ENCODE peak calls at places on chromosome 2, in six cellular contexts. P, S, O, Y, A and M are unnamed samples.

GRCh38 chr2:215900865-215901264 is 112.5 kb downstream of the MREG start:
- DNase-seq in P (no peak), S (no peak), O (no peak), Y (no peak), A (no peak), M (no peak)

GRCh38 chr2:98487806-98488189 is 43.1 kb downstream of the INPP4A start:
- DNase-seq in P (peak), S (peak), O (no peak), Y (no peak), A (peak), M (peak)

GRCh38 chr2:189702071-189702470 is 27.6 kb downstream of the ANKAR start:
- DNase-seq in P (no peak), S (no peak), O (no peak), Y (no peak), A (no peak), M (no peak)

GRCh38 chr2:146579154-146579930 is 1265.5 kb upstream of the ACVR2A start:
- DNase-seq in P (no peak), S (no peak), O (no peak), Y (no peak), A (peak), M (no peak)

GRCh38 chr2:60899230-60899891 is 18.0 kb downstream of the REL start:
- DNase-seq in P (no peak), S (no peak), O (no peak), Y (peak), A (no peak), M (no peak)

GRCh38 chr2:88521445-88522070 is 69.1 kb upstream of the FOXI3 start:
- DNase-seq in P (no peak), S (no peak), O (no peak), Y (no peak), A (no peak), M (no peak)

GRCh38 chr2:172021955-172022354 is 22.2 kb downstream of the METAP1D start:
- DNase-seq in P (no peak), S (no peak), O (no peak), Y (no peak), A (no peak), M (no peak)

GRCh38 chr2:88190808-88191721 is 20.9 kb downstream of the THNSL2 start:
- DNase-seq in P (no peak), S (peak), O (no peak), Y (no peak), A (peak), M (no peak)

GRCh38 chr2:170937980-170938379 is 8.9 kb downstream of the GORASP2 start:
- DNase-seq in P (no peak), S (no peak), O (no peak), Y (no peak), A (no peak), M (no peak)

GRCh38 chr2:134897932-134898331 is 20.7 kb upstream of the CCNT2 start:
- DNase-seq in P (no peak), S (no peak), O (no peak), Y (no peak), A (peak), M (no peak)

GRCh38 chr2:1795261-1795828 is 51.0 kb upstream of the PXDN start:
- DNase-seq in P (no peak), S (no peak), O (no peak), Y (no peak), A (no peak), M (no peak)

GRCh38 chr2:108906403-108907077 is 82.5 kb downstream of the EDAR start:
- DNase-seq in P (no peak), S (peak), O (no peak), Y (no peak), A (no peak), M (peak)

GRCh38 chr2:101442042-101442666 is 32.8 kb downstream of the RFX8 start:
- DNase-seq in P (no peak), S (no peak), O (no peak), Y (no peak), A (no peak), M (no peak)

GRCh38 chr2:150610670-150611279 is 123.3 kb upstream of the RND3 start:
- DNase-seq in P (no peak), S (peak), O (no peak), Y (no peak), A (peak), M (no peak)

GRCh38 chr2:219997341-219997851 is 370.0 kb downstream of the SLC4A3 start:
- DNase-seq in P (no peak), S (peak), O (no peak), Y (peak), A (no peak), M (no peak)

GRCh38 chr2:20242727-20243377 is 17.9 kb upstream of the SDC1 start:
- DNase-seq in P (no peak), S (no peak), O (no peak), Y (no peak), A (no peak), M (no peak)

GRCh38 chr2:10185046-10185445 is 62.5 kb downstream of the RRM2 start:
- DNase-seq in P (no peak), S (no peak), O (no peak), Y (no peak), A (no peak), M (no peak)

GRCh38 chr2:122980672-122981071 is 1044.4 kb upstream of the CNTNAP5 start:
- DNase-seq in P (no peak), S (no peak), O (no peak), Y (no peak), A (no peak), M (no peak)

GRCh38 chr2:157922341-157922740 is 46.2 kb upstream of the ACVR1 start:
- DNase-seq in P (no peak), S (no peak), O (no peak), Y (no peak), A (no peak), M (no peak)

GRCh38 chr2:26316041-26316440 is 29.9 kb upstream of the SELENOI start:
- DNase-seq in P (no peak), S (no peak), O (no peak), Y (no peak), A (peak), M (no peak)

GRCh38 chr2:133769036-133769435 is 200.8 kb upstream of the NCKAP5 start:
- DNase-seq in P (no peak), S (no peak), O (no peak), Y (no peak), A (no peak), M (no peak)

GRCh38 chr2:10208736-10209135 is 86.2 kb downstream of the RRM2 start:
- DNase-seq in P (no peak), S (no peak), O (no peak), Y (no peak), A (no peak), M (no peak)

GRCh38 chr2:195648780-195649179 is 8.2 kb upstream of the SLC39A10 start:
- DNase-seq in P (no peak), S (no peak), O (no peak), Y (no peak), A (no peak), M (no peak)

GRCh38 chr2:121131375-121131774 is 153.6 kb downstream of the TFCP2L1 start:
- DNase-seq in P (no peak), S (no peak), O (no peak), Y (no peak), A (no peak), M (no peak)

GRCh38 chr2:138010890-138011289 is 46.6 kb downstream of the HNMT start:
- DNase-seq in P (no peak), S (no peak), O (no peak), Y (no peak), A (no peak), M (no peak)

GRCh38 chr2:33292981-33293586 is 183.4 kb upstream of the RASGRP3 start:
- DNase-seq in P (no peak), S (no peak), O (no peak), Y (no peak), A (no peak), M (no peak)

GRCh38 chr2:99787762-99788382 is 298.1 kb upstream of the REV1 start:
- DNase-seq in P (no peak), S (no peak), O (no peak), Y (no peak), A (no peak), M (no peak)

GRCh38 chr2:187689372-187689771 is 135.1 kb upstream of the TFPI start:
- DNase-seq in P (no peak), S (no peak), O (peak), Y (no peak), A (peak), M (no peak)

GRCh38 chr2:119888673-119889072 is 124.2 kb upstream of the EPB41L5 start:
- DNase-seq in P (no peak), S (no peak), O (peak), Y (no peak), A (no peak), M (no peak)

GRCh38 chr2:110770308-110770695 is 37.9 kb downstream of the ACOXL start:
- DNase-seq in P (no peak), S (no peak), O (no peak), Y (no peak), A (no peak), M (no peak)

GRCh38 chr2:66437601-66438497 is 2.9 kb downstream of the MEIS1 start:
- DNase-seq in P (no peak), S (no peak), O (no peak), Y (no peak), A (no peak), M (no peak)

GRCh38 chr2:178227187-178227586 is 32.9 kb downstream of the OSBPL6 start:
- DNase-seq in P (no peak), S (no peak), O (no peak), Y (no peak), A (peak), M (no peak)